ENCODE peak calls at places on chromosome 15, in nine cellular contexts. M is neural progenitor cell, O is fibroblast of pulmonary artery, G is mammary epithelial cell, B is AG04450, E is cardiac fibroblast, T is astrocyte of the spinal cord, Z is HFF-Myc, H is cardiac muscle cell. N is an unnamed sample.

GRCh38 chr15:93862791-93863190 is 368.6 kb upstream of the MCTP2 start:
- DNase-seq in M (no peak), O (no peak), G (no peak), B (no peak), E (no peak), T (no peak), Z (no peak), H (no peak), N (no peak)

GRCh38 chr15:99628374-99629001 is 62.7 kb downstream of the MEF2A start:
- DNase-seq in M (no peak), O (no peak), G (no peak), B (no peak), E (no peak), T (no peak), Z (no peak), H (no peak), N (no peak)

GRCh38 chr15:71572452-71573053 is 237.8 kb upstream of the NR2E3 start:
- DNase-seq in M (peak), O (peak), G (peak), B (no peak), E (peak), T (peak), Z (no peak), H (no peak), N (no peak)

GRCh38 chr15:35522061-35522460 is 23.9 kb downstream of the DPH6 start:
- DNase-seq in M (no peak), O (peak), G (no peak), B (peak), E (peak), T (no peak), Z (no peak), H (peak), N (no peak)

GRCh38 chr15:69604050-69604378 is 151.4 kb downstream of the RPLP1 start:
- DNase-seq in M (no peak), O (no peak), G (peak), B (no peak), E (no peak), T (no peak), Z (no peak), H (no peak), N (no peak)

GRCh38 chr15:25378501-25378901 is 60.3 kb downstream of the UBE3A start:
- DNase-seq in M (no peak), O (peak), G (no peak), B (no peak), E (no peak), T (peak), Z (no peak), H (no peak), N (no peak)

GRCh38 chr15:100879461-100880138 is at the start of gene ALDH1A3:
- DNase-seq in M (peak), O (peak), G (peak), B (peak), E (peak), T (peak), Z (no peak), H (peak), N (no peak)

GRCh38 chr15:34976073-34976472 is 6.5 kb upstream of the AQR start:
- DNase-seq in M (peak), O (no peak), G (no peak), B (no peak), E (no peak), T (no peak), Z (no peak), H (no peak), N (no peak)

GRCh38 chr15:71658827-71659729 is 151.3 kb upstream of the NR2E3 start:
- DNase-seq in M (no peak), O (no peak), G (no peak), B (no peak), E (no peak), T (no peak), Z (no peak), H (no peak), N (no peak)

DNA sequence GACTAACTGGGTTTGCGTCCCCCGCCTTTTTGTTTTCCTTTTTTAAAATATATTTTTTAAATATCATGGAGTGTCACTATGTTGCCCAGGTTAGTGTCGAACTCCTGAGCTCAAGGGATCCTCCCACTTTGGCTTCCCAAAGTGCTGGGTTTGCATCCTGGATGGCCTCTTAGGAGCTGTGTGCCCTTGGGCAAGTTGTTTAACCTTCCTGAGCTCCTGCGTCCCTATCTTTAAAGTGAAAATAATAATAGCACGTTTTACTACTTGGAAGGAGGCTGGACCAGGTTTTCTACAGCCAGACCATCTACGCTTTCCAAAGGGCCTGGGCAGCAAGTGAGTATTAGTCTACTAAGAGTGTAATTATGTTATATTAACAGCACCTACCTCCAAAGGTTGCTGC is 44.2 kb upstream of the RNU6-1 start:
- DNase-seq in M (no peak), O (no peak), G (no peak), B (no peak), E (no peak), T (peak), Z (no peak), H (no peak), N (no peak)
- H3K4me3 ChIP-seq in M (peak), O (no peak), G (no peak), B (no peak), E (no peak), T (no peak), Z (peak), H (no peak), N (peak)

DNA sequence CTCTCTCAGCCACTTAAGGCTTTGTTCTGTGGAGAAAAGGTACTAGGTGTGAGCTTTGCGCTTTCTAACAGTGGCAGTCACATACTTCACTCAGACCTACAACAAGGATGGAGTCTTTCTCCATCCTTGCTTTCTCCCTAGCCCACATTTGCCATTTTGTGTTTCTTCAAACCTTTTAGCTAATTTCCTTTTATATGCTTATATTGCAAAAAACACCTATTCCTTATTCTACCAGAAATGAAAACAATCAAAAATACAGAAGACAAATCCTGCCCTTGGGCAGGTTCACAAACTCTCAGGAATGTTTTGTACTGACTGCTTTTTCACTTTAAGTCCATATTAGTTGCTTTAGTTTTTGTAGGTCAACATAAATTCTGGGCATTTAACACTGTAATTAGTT is 914.2 kb downstream of the SQOR start:
- DNase-seq in M (no peak), O (no peak), G (no peak), B (no peak), E (no peak), T (no peak), Z (no peak), H (no peak), N (no peak)
- TF ChIP-seq CTCF in M (no peak), O (no peak), G (no peak), B (no peak), E (no peak), T (no peak), Z (no peak), H (no peak), N (no peak)

GRCh38 chr15:90869601-90870353 is 1.4 kb downstream of the FURIN start:
- DNase-seq in M (peak), O (peak), G (peak), B (no peak), E (peak), T (peak), Z (peak), H (peak), N (no peak)
- H3K4me3 ChIP-seq in M (no peak), O (peak), G (no peak), B (no peak), E (peak), T (no peak), Z (no peak), H (no peak), N (no peak)

DNA sequence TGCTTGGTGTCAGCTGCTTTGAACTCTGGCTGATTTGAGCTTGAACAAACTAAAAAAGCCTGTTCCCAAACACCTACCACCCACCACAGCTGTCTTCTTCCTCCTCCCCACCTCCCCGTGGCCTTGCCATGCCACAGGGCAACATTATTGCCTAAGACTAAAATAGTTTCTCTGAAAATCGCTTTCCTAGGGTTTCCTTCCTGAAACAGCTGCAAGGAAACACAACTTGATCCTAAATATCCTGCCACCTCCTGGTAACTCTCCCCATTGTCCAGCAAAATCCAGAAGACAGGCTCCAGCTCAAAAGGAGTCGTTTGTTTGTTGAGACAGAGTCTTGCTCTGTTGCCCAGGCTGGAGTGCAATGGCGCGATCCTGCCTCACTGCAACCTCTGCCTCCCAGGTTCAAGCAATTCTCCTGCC is 193.9 kb upstream of the TPM1 start:
- DNase-seq in M (no peak), O (peak), G (no peak), B (no peak), E (peak), T (no peak), Z (no peak), H (peak), N (no peak)
- TF ChIP-seq CTCF in M (peak), O (peak), G (peak), B (peak), E (no peak), T (peak), Z (no peak), H (peak), N (peak)

GRCh38 chr15:78772738-78773137 is 38.5 kb downstream of the ADAMTS7 start:
- DNase-seq in M (no peak), O (no peak), G (no peak), B (no peak), E (no peak), T (no peak), Z (no peak), H (no peak), N (no peak)

GRCh38 chr15:78778422-78778821 is 32.8 kb downstream of the ADAMTS7 start:
- DNase-seq in M (no peak), O (no peak), G (no peak), B (no peak), E (no peak), T (no peak), Z (no peak), H (no peak), N (no peak)

DNA sequence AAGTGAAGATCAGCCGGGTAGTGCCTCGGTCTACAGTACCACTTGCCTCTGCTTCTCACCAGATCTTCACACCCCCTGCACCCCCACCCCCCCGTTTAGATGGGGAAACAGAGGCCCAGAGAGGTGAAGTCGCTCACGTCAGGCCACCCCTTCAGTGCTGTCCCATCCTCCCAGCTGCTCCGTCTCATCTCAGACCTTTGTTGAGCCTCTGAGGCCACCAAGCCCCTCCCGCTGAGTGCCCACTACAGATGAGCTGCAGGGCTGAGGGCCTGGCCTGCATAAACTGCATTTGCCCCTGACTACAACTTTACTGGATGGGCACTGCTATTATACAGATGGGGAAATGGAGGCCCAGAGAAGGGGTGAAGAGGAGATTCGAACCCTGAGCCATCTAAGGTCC is 35.8 kb downstream of the ADAMTS7 start:
- DNase-seq in M (no peak), O (no peak), G (no peak), B (no peak), E (no peak), T (no peak), Z (no peak), H (no peak), N (no peak)
- H3K4me3 ChIP-seq in M (no peak), O (no peak), G (no peak), B (no peak), E (no peak), T (no peak), Z (no peak), H (no peak), N (no peak)

GRCh38 chr15:96583671-96584070 is 253.2 kb downstream of the NR2F2 start:
- DNase-seq in M (no peak), O (peak), G (no peak), B (no peak), E (no peak), T (no peak), Z (no peak), H (no peak), N (no peak)
- TF ChIP-seq CTCF in M (peak), O (no peak), G (peak), B (no peak), E (no peak), T (no peak), Z (no peak), H (no peak), N (no peak)

DNA sequence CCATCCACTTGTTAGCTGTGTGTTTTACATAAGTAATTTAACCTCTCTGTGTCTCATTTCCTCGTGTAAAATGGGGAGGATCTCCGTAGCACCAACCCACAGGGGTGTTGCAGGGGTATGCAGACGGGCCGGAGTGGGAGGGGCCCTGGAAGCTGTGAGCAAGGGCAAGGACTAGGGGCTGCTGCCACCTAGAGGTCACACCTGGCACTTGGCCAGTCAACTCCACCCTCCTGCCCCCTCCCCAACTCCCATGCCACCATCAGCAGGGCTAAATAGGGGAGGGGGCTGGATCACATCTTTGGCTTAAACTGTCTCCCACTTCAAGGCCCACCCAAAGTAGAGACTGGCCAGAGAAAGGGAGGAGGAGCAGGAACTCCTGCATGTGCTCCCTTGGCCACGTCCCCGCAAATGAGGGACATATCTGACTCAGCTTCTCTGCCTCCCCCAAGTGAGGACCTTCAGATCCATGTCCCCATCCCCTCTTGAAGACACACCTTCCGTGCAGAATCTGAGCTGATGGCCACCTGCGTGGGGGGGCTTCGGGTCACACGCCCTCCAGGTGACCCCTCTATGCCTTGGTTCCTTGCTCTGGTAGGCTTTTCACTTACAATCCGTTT is 2.6 kb downstream of the CCDC9B start:
- DNase-seq in M (peak), O (peak), G (peak), B (no peak), E (peak), T (peak), Z (no peak), H (peak), N (no peak)
- H3K4me3 ChIP-seq in M (no peak), O (peak), G (peak), B (peak), E (peak), T (no peak), Z (no peak), H (no peak), N (no peak)

N was measured in astrocyte of the cerebellum.